ENCODE peak calls at places on chromosomes 7 and 10, in six cellular contexts. One of them, this sample, is unnamed.

GRCh38 chr7:128939861-128940410 is 2.2 kb downstream of the IRF5 start:
- DNase-seq in H9: no peak
- DNase-seq in neuronal stem cell: no peak
- DNase-seq in H1: no peak
- DNase-seq in IMR-90: no peak
- DNase-seq in mesenchymal stem cell: no peak
- DNase-seq in this sample: no peak

GRCh38 chr10:97939446-97939990 is 89.9 kb downstream of the GOLGA7B start:
- DNase-seq in mesenchymal stem cell: no peak
- DNase-seq in neuronal stem cell: no peak
- DNase-seq in H9: no peak
- DNase-seq in IMR-90: no peak
- DNase-seq in H1: no peak
- DNase-seq in this sample: no peak

GRCh38 chr7:8277394-8277982 is 15.5 kb upstream of the ICA1 start:
- DNase-seq in neuronal stem cell: no peak
- DNase-seq in H1: no peak
- DNase-seq in H9: no peak
- DNase-seq in IMR-90: no peak
- DNase-seq in mesenchymal stem cell: no peak
- DNase-seq in this sample: peak

GRCh38 chr7:32890553-32891045 is 961 bp downstream of the KBTBD2 start:
- DNase-seq in H9: no peak
- DNase-seq in H1: no peak
- DNase-seq in neuronal stem cell: no peak
- DNase-seq in IMR-90: peak
- DNase-seq in mesenchymal stem cell: peak
- DNase-seq in this sample: peak

GRCh38 chr10:48821692-48822091 is 117.9 kb downstream of the LRRC18 start:
- DNase-seq in IMR-90: no peak
- DNase-seq in neuronal stem cell: no peak
- DNase-seq in mesenchymal stem cell: no peak
- DNase-seq in H1: no peak
- DNase-seq in H9: no peak
- DNase-seq in this sample: no peak

GRCh38 chr7:80467069-80467468 is 44.8 kb downstream of the GNAT3 start:
- DNase-seq in neuronal stem cell: no peak
- DNase-seq in IMR-90: peak
- DNase-seq in H9: no peak
- DNase-seq in H1: no peak
- DNase-seq in mesenchymal stem cell: peak
- DNase-seq in this sample: no peak

GRCh38 chr10:86693721-86694369 is 25.5 kb downstream of the LDB3 start:
- DNase-seq in H1: peak
- DNase-seq in IMR-90: peak
- DNase-seq in mesenchymal stem cell: peak
- DNase-seq in neuronal stem cell: no peak
- DNase-seq in H9: peak
- DNase-seq in this sample: peak

GRCh38 chr7:155278921-155279320 is 18.8 kb upstream of the INSIG1 start:
- DNase-seq in H9: no peak
- DNase-seq in H1: no peak
- DNase-seq in neuronal stem cell: no peak
- DNase-seq in mesenchymal stem cell: no peak
- DNase-seq in IMR-90: no peak
- DNase-seq in this sample: no peak

GRCh38 chr10:77165445-77166316 is 471.9 kb downstream of the KCNMA1 start:
- DNase-seq in H1: peak
- DNase-seq in IMR-90: peak
- DNase-seq in H9: peak
- DNase-seq in neuronal stem cell: peak
- DNase-seq in mesenchymal stem cell: peak
- DNase-seq in this sample: peak

GRCh38 chr10:43683451-43684197 is 34.9 kb upstream of the ZNF32 start:
- DNase-seq in neuronal stem cell: no peak
- DNase-seq in mesenchymal stem cell: peak
- DNase-seq in H1: peak
- DNase-seq in H9: peak
- DNase-seq in IMR-90: peak
- DNase-seq in this sample: no peak

GRCh38 chr7:19210883-19211282 is 65.7 kb upstream of the FERD3L start:
- DNase-seq in H9: no peak
- DNase-seq in neuronal stem cell: no peak
- DNase-seq in IMR-90: no peak
- DNase-seq in mesenchymal stem cell: no peak
- DNase-seq in H1: no peak
- DNase-seq in this sample: no peak

GRCh38 chr7:131188367-131189339 is 139.0 kb upstream of the MKLN1 start:
- DNase-seq in H1: no peak
- DNase-seq in IMR-90: peak
- DNase-seq in mesenchymal stem cell: peak
- DNase-seq in neuronal stem cell: no peak
- DNase-seq in H9: no peak
- DNase-seq in this sample: peak

GRCh38 chr10:92757720-92758119 is 68.0 kb downstream of the HHEX start:
- DNase-seq in IMR-90: no peak
- DNase-seq in H1: no peak
- DNase-seq in neuronal stem cell: no peak
- DNase-seq in H9: no peak
- DNase-seq in mesenchymal stem cell: no peak
- DNase-seq in this sample: no peak

DNA sequence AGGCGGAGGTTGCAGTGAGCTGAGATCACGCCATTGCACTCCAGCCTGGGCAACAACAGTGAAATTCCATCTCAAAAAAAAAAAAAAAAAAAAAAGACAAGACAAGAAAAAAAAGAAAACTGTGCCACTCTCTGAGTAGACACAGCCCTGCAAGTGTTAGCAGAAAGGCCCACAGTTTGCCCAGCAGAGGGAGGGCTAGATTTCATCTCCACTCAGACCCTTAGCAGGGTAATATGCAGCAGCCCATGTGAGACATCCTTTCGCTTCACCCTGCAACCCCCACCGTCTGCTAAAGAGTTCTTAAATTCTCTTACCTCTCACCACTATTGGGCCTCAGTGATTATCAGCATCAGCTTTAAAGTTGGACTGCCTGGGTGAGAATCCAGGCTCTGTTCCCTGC is 38.2 kb downstream of the CTNNA3 start:
- DNase-seq in IMR-90: no peak
- DNase-seq in H1: peak
- DNase-seq in neuronal stem cell: no peak
- DNase-seq in mesenchymal stem cell: no peak
- DNase-seq in H9: peak
- DNase-seq in this sample: no peak
- H4K8ac ChIP-seq in IMR-90: no peak
- H4K8ac ChIP-seq in H1: no peak
- H4K8ac ChIP-seq in neuronal stem cell: no peak
- H4K8ac ChIP-seq in mesenchymal stem cell: no peak
- H4K8ac ChIP-seq in H9: no peak
- H4K8ac ChIP-seq in this sample: no peak

GRCh38 chr7:12731775-12732174 is 44.3 kb downstream of the ARL4A start:
- DNase-seq in H9: no peak
- DNase-seq in mesenchymal stem cell: no peak
- DNase-seq in IMR-90: no peak
- DNase-seq in H1: no peak
- DNase-seq in neuronal stem cell: no peak
- DNase-seq in this sample: no peak

GRCh38 chr7:12729112-12729511 is 41.7 kb downstream of the ARL4A start:
- DNase-seq in H9: peak
- DNase-seq in neuronal stem cell: no peak
- DNase-seq in IMR-90: peak
- DNase-seq in H1: peak
- DNase-seq in mesenchymal stem cell: peak
- DNase-seq in this sample: no peak

GRCh38 chr7:12731214-12731656 is 43.8 kb downstream of the ARL4A start:
- DNase-seq in neuronal stem cell: no peak
- DNase-seq in IMR-90: peak
- DNase-seq in H9: peak
- DNase-seq in mesenchymal stem cell: no peak
- DNase-seq in H1: no peak
- DNase-seq in this sample: no peak

GRCh38 chr7:12732428-12732827 is 45.0 kb downstream of the ARL4A start:
- DNase-seq in mesenchymal stem cell: no peak
- DNase-seq in IMR-90: no peak
- DNase-seq in H9: no peak
- DNase-seq in neuronal stem cell: no peak
- DNase-seq in H1: no peak
- DNase-seq in this sample: no peak

GRCh38 chr7:12730523-12730922 is 43.1 kb downstream of the ARL4A start:
- DNase-seq in IMR-90: no peak
- DNase-seq in neuronal stem cell: no peak
- DNase-seq in H9: no peak
- DNase-seq in mesenchymal stem cell: no peak
- DNase-seq in H1: no peak
- DNase-seq in this sample: no peak
- H2AFZ ChIP-seq in IMR-90: no peak
- H2AFZ ChIP-seq in neuronal stem cell: no peak
- H2AFZ ChIP-seq in H9: no peak
- H2AFZ ChIP-seq in mesenchymal stem cell: no peak
- H2AFZ ChIP-seq in H1: no peak
- H2AFZ ChIP-seq in this sample: no peak

GRCh38 chr7:50957855-50958254 is 175.2 kb upstream of the GRB10 start:
- DNase-seq in IMR-90: no peak
- DNase-seq in neuronal stem cell: no peak
- DNase-seq in H1: no peak
- DNase-seq in H9: no peak
- DNase-seq in mesenchymal stem cell: no peak
- DNase-seq in this sample: no peak

GRCh38 chr7:50960621-50961310 is 178.1 kb upstream of the GRB10 start:
- DNase-seq in H9: no peak
- DNase-seq in mesenchymal stem cell: no peak
- DNase-seq in neuronal stem cell: no peak
- DNase-seq in H1: no peak
- DNase-seq in IMR-90: no peak
- DNase-seq in this sample: no peak

GRCh38 chr7:50959991-50960390 is 177.3 kb upstream of the GRB10 start:
- DNase-seq in H9: no peak
- DNase-seq in H1: no peak
- DNase-seq in neuronal stem cell: no peak
- DNase-seq in mesenchymal stem cell: no peak
- DNase-seq in IMR-90: no peak
- DNase-seq in this sample: no peak

GRCh38 chr7:50957427-50957826 is 174.7 kb upstream of the GRB10 start:
- DNase-seq in IMR-90: no peak
- DNase-seq in neuronal stem cell: no peak
- DNase-seq in mesenchymal stem cell: no peak
- DNase-seq in H9: no peak
- DNase-seq in H1: no peak
- DNase-seq in this sample: no peak

GRCh38 chr7:50959560-50959959 is 176.9 kb upstream of the GRB10 start:
- DNase-seq in neuronal stem cell: no peak
- DNase-seq in H1: no peak
- DNase-seq in mesenchymal stem cell: no peak
- DNase-seq in IMR-90: no peak
- DNase-seq in H9: no peak
- DNase-seq in this sample: no peak
- H4K91ac ChIP-seq in neuronal stem cell: no peak
- H4K91ac ChIP-seq in H1: no peak
- H4K91ac ChIP-seq in mesenchymal stem cell: no peak
- H4K91ac ChIP-seq in IMR-90: no peak
- H4K91ac ChIP-seq in H9: no peak
- H4K91ac ChIP-seq in this sample: no peak

DNA sequence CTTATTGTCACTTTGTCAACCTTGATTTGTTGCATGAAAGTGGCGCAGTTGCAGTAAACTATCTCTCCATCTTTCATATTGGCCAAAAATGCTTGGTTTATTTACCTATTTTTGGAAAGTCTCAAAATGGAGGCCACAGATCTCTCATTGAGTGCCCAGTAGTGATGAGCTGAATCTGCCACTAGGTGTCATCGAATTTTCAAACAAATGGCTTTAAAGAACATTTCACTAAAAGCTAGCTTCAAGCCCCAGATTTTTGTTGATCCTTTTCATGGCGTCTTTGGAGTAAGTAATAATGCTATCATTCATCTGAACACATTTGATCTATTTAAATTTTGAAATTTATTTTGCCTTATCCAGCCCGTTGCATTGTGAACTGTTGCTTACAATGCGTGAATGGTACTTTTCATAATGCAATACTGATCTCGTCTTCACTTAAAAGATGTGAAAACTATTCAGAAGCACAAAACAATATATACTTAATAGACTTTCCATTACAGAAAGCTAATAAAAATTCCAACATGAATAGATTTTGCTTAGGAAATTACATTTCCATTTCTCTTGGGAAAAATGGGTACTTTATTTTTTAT is 236.2 kb downstream of the DNAJB9 start:
- DNase-seq in mesenchymal stem cell: peak
- DNase-seq in H9: no peak
- DNase-seq in neuronal stem cell: no peak
- DNase-seq in H1: no peak
- DNase-seq in IMR-90: peak
- DNase-seq in this sample: no peak
- H4K8ac ChIP-seq in mesenchymal stem cell: no peak
- H4K8ac ChIP-seq in H9: no peak
- H4K8ac ChIP-seq in neuronal stem cell: no peak
- H4K8ac ChIP-seq in H1: no peak
- H4K8ac ChIP-seq in IMR-90: no peak
- H4K8ac ChIP-seq in this sample: peak

This sample was measured in trophoblast cell.